ENCODE peak calls at places on chromosomes 4 and X, in eight cellular contexts. R, D, U, M, S, T, C and X are unnamed samples.

GRCh38 chrX:24426921-24427746 is 38.0 kb upstream of the PDK3 start:
- DNase-seq in R (no peak), D (no peak), U (no peak), M (no peak), S (no peak), T (no peak), C (no peak), X (no peak)

GRCh38 chrX:2391869-2392606 is 108.7 kb downstream of the DHRSX start:
- DNase-seq in R (peak; percentile 69), D (peak; percentile 81), U (no peak), M (no peak), S (no peak), T (no peak), C (no peak), X (no peak)

GRCh38 chr4:112951362-112951962 is 98.0 kb upstream of the ANK2 start:
- DNase-seq in R (no peak), D (no peak), U (no peak), M (no peak), S (no peak), T (no peak), C (peak; percentile 20), X (no peak)

GRCh38 chrX:486325-486724 is 99.6 kb upstream of the PPP2R3B start:
- DNase-seq in R (no peak), D (no peak), U (no peak), M (no peak), S (no peak), T (no peak), C (no peak), X (no peak)

GRCh38 chr4:119113033-119113655 is 22.5 kb upstream of the MYOZ2 start:
- DNase-seq in R (no peak), D (peak; percentile 68), U (no peak), M (no peak), S (no peak), T (no peak), C (no peak), X (no peak)

GRCh38 chrX:73127700-73128241 is 48.5 kb upstream of the PABPC1L2A start:
- DNase-seq in R (no peak), D (no peak), U (peak; percentile 11), M (no peak), S (peak; percentile 25), T (peak; percentile 3), C (no peak), X (no peak)

GRCh38 chrX:15151267-15152196 is 118.4 kb downstream of the ASB9 start:
- DNase-seq in R (no peak), D (no peak), U (no peak), M (no peak), S (no peak), T (no peak), C (no peak), X (no peak)

GRCh38 chr4:16120720-16121119 is 36.9 kb upstream of the PROM1 start:
- DNase-seq in R (no peak), D (no peak), U (no peak), M (no peak), S (no peak), T (no peak), C (peak; percentile 26), X (no peak)

GRCh38 chrX:39311646-39312045 is 510.4 kb downstream of the MID1IP1 start:
- DNase-seq in R (no peak), D (no peak), U (no peak), M (no peak), S (no peak), T (no peak), C (no peak), X (no peak)

GRCh38 chrX:55710701-55711100 is 6.8 kb upstream of the RRAGB start:
- DNase-seq in R (peak; percentile 2), D (peak; percentile 24), U (peak; percentile 16), M (no peak), S (no peak), T (no peak), C (no peak), X (no peak)

GRCh38 chr4:120927758-120928409 is 5.4 kb upstream of the PRDM5 start:
- DNase-seq in R (no peak), D (no peak), U (no peak), M (no peak), S (no peak), T (no peak), C (no peak), X (no peak)

GRCh38 chrX:115894087-115894486 is 276.5 kb upstream of the AGTR2 start:
- DNase-seq in R (no peak), D (peak; percentile 13), U (no peak), M (no peak), S (no peak), T (peak; percentile 13), C (peak; percentile 28), X (no peak)

GRCh38 chr4:100489316-100489715 is 28.5 kb downstream of the EMCN start:
- DNase-seq in R (no peak), D (no peak), U (no peak), M (no peak), S (no peak), T (no peak), C (no peak), X (no peak)

GRCh38 chr4:89837385-89837995 is 529 bp upstream of the SNCA start:
- DNase-seq in R (peak; percentile 25), D (peak; percentile 6), U (no peak), M (no peak), S (no peak), T (peak; percentile 72), C (peak; percentile 25), X (peak; percentile 66)

GRCh38 chrX:115023139-115023538 is 5.7 kb upstream of the IL13RA2 start:
- DNase-seq in R (peak; percentile 10), D (peak; percentile 59), U (no peak), M (no peak), S (no peak), T (no peak), C (no peak), X (no peak)

DNA sequence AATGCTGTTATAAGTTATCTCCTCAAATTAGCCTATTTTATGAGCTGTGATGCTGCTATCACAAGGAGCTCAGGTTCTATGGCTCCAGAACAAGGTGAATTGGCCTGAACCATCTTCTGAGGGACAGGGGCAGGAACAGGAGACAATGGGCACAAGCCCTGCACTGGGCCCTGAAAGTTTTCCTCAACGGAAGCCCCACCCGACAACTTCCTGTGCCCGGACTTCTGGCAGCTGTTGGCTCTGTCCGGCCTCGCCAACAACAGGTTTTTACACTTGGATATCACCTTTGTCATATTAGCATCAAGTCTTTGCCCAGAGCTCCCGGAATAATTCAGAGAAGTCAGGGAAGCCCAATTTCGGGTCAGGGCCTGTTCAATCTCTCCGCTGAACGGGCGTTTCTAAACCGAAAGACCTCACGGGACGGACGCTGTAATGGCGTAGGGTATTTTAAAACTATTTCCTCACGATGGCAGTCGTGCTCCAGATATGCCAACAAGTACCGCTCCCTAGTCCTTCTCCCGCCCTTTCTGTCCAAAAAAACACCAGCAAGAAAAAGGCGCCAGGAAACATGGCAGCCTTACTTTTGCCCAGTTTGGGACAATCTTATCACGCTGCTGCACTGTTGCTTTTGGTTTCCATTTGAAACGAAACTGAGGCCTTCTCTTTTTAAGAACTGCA is 201.0 kb upstream of the STK26 start:
- DNase-seq in R (no peak), D (peak; percentile 67), U (peak; percentile 77), M (no peak), S (peak; percentile 69), T (no peak), C (peak; percentile 36), X (no peak)
- TF ChIP-seq CTCF in R (no peak), D (peak; percentile 53), U (peak; percentile 68), M (no peak), S (peak; percentile 69), T (no peak), C (no peak), X (no peak)

GRCh38 chr4:5204781-5205180 is 153.5 kb downstream of the STK32B start:
- DNase-seq in R (no peak), D (no peak), U (no peak), M (no peak), S (no peak), T (no peak), C (no peak), X (no peak)

GRCh38 chr4:5200546-5200945 is 149.3 kb downstream of the STK32B start:
- DNase-seq in R (no peak), D (no peak), U (peak; percentile 19), M (no peak), S (no peak), T (no peak), C (no peak), X (no peak)

GRCh38 chr4:5203925-5204324 is 152.6 kb downstream of the STK32B start:
- DNase-seq in R (no peak), D (no peak), U (no peak), M (no peak), S (no peak), T (no peak), C (no peak), X (no peak)

GRCh38 chr4:5205981-5206380 is 154.7 kb downstream of the STK32B start:
- DNase-seq in R (no peak), D (no peak), U (no peak), M (no peak), S (no peak), T (no peak), C (no peak), X (no peak)

GRCh38 chr4:5203309-5203708 is 152.0 kb downstream of the STK32B start:
- DNase-seq in R (no peak), D (no peak), U (no peak), M (no peak), S (no peak), T (no peak), C (no peak), X (no peak)
- TF ChIP-seq CTCF in R (no peak), D (no peak), U (no peak), M (no peak), S (no peak), T (no peak), C (no peak), X (no peak)

GRCh38 chr4:115780268-115780667 is 666.8 kb upstream of the NDST4 start:
- DNase-seq in R (no peak), D (no peak), U (no peak), M (no peak), S (no peak), T (no peak), C (no peak), X (no peak)
- TF ChIP-seq CTCF in R (no peak), D (no peak), U (no peak), M (no peak), S (no peak), T (peak; percentile 18), C (no peak), X (no peak)

DNA sequence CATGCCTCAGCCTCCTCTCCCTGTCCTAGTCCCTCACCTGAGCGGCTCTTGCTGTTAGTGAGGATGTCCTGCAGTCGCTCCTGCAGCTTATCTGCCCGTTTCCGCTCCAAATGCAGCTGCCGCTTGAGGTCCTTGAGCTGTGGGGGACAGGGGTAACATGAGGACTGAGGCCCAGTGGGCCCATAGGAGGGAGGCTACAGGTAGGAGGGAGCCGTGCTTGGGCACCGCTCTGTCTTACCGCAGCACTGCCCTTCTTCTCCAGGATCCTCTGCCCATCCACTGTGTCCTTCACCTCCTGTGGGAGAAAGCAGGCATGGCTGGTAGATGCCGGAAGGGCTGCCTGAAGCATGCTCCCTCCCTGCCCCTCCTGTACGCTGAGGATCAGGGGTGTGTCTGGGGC is 9.5 kb upstream of the KCND1 start:
- DNase-seq in R (no peak), D (no peak), U (no peak), M (no peak), S (no peak), T (no peak), C (no peak), X (no peak)
- TF ChIP-seq CTCF in R (no peak), D (no peak), U (no peak), M (no peak), S (no peak), T (no peak), C (no peak), X (no peak)